ENCODE peak calls at places on chromosomes 4 and X, in five cellular contexts. Y is GM23338, I is mammary epithelial cell, J is hepatocyte, R is PC-3. X is an unnamed sample.
A peak's percentile ranks its signal among the peaks of the same experiment; 100 is the strongest.

GRCh38 chr4:8281519-8282133 is 12.1 kb downstream of the HTRA3 start:
- DNase-seq in J (no peak), R (no peak), I (no peak), Y (no peak), X (no peak)

GRCh38 chr4:53532521-53532920 is 58.8 kb downstream of the LNX1 start:
- DNase-seq in I (no peak), Y (no peak), J (no peak), R (no peak), X (no peak)

GRCh38 chr4:15935504-15936392 is 2.8 kb downstream of the FGFBP1 start:
- DNase-seq in J (no peak), R (no peak), I (no peak), Y (no peak), X (no peak)

GRCh38 chr4:131584587-131584986 is 1564.5 kb upstream of the PCDH10 start:
- DNase-seq in Y (no peak), R (no peak), I (peak; percentile 98), J (no peak), X (no peak)

GRCh38 chr4:73735231-73735630 is 5.1 kb upstream of the CXCL8 start:
- DNase-seq in I (peak; percentile 35), R (peak; percentile 86), J (no peak), Y (no peak), X (peak; percentile 90)

GRCh38 chr4:142818009-142818408 is 28.1 kb downstream of the INPP4B start:
- DNase-seq in Y (no peak), I (no peak), J (no peak), R (peak; percentile 29), X (no peak)

GRCh38 chr4:69104719-69105275 is 8.5 kb downstream of the UGT2B7 start:
- DNase-seq in I (no peak), Y (no peak), R (no peak), J (no peak), X (no peak)

GRCh38 chr4:160319221-160319867 is 1216.5 kb downstream of the RAPGEF2 start:
- DNase-seq in I (peak; percentile 96), Y (no peak), J (peak; percentile 30), R (peak; percentile 71), X (no peak)

GRCh38 chrX:139932077-139932900 is 564 bp downstream of the ATP11C start:
- DNase-seq in I (peak; percentile 35), R (peak; percentile 31), J (peak; percentile 62), Y (peak; percentile 56), X (peak; percentile 22)

GRCh38 chr4:152072886-152073285 is 312.1 kb upstream of the GATB start:
- DNase-seq in R (no peak), J (no peak), I (no peak), Y (no peak), X (no peak)

GRCh38 chr4:182776376-182777058 is 140.7 kb downstream of the DCTD start:
- DNase-seq in Y (no peak), J (no peak), R (no peak), I (no peak), X (no peak)

GRCh38 chr4:73224886-73225285 is 33.7 kb downstream of the ANKRD17 start:
- DNase-seq in J (no peak), Y (peak; percentile 55), I (no peak), R (no peak), X (no peak)

GRCh38 chr4:128855656-128856055 is 46.2 kb downstream of the JADE1 start:
- DNase-seq in Y (no peak), J (no peak), I (no peak), R (no peak), X (no peak)

GRCh38 chr4:153257151-153257620 is 52.9 kb downstream of the TRIM2 start:
- DNase-seq in R (no peak), Y (peak; percentile 74), J (peak; percentile 70), I (no peak), X (peak; percentile 48)

GRCh38 chrX:101357166-101357795 is 8.7 kb upstream of the TIMM8A start:
- DNase-seq in J (no peak), I (no peak), Y (peak; percentile 49), R (peak; percentile 29), X (no peak)
- H3K4me2 ChIP-seq in J (no peak overlapping the region), I (no peak overlapping the region), Y (no peak overlapping the region), R (no peak overlapping the region), X (no peak overlapping the region)

DNA sequence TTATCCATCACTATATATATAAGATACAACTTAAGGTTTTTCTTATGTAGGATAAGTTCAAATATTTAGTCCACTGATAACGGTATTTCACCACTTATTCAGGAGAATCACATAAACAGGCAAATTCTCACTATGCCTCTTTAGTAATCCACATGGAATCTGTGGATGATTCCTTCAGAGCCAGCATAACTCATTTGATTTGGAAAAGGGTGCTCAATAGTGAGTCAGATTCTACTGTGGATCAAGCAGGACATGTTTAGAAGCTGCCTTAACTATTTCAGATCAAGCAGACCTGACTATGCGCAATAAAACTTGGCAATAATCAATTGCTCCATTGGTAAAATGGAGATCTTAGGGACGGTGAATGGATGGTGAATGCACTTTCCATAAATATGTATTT is 184.1 kb downstream of the CBR4 start:
- DNase-seq in Y (no peak), I (no peak), R (no peak), J (no peak), X (no peak)
- H3K4me2 ChIP-seq in Y (no peak overlapping the region), I (no peak overlapping the region), R (no peak overlapping the region), J (no peak overlapping the region), X (no peak overlapping the region)

DNA sequence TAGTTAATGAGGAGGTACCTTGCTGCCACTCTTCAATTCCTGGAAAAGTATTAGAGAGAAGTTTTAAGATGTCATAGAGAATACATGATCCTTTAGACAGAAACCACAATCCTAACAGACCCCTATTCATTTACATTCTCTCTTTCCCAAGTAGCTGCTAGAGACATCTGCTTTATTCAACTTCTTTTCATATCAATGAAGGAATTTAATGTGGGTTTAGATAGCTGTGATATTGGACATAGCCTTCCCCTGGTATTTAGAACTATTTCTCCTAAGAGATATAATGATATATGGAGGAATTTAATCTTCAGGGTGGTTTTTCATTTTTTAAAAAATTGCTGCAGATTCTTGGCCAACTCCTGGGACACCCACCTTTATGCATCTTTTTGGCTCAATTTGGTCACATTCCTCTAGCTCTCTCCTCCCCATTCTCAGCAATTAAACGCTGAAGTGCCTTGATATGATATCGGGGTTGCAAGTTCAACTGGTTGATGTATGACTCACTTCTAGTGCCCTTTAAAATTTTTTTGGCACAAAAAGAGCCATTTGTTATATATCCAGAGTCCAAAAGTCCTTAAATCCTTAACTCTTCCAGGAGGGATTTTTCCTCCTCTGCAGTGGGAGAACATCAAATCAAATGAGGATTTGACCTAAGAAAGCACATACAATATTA is 57.6 kb downstream of the DOCK11 start:
- DNase-seq in I (no peak), J (no peak), Y (no peak), R (no peak), X (no peak)
- H3K4me2 ChIP-seq in I (no peak overlapping the region), J (no peak overlapping the region), Y (no peak overlapping the region), R (no peak overlapping the region), X (no peak overlapping the region)

GRCh38 chr4:77104405-77105292 is 28.9 kb upstream of the CCNI start:
- DNase-seq in J (peak; percentile 67), R (peak; percentile 70), Y (no peak), I (peak; percentile 73), X (no peak)
- H3K4me2 ChIP-seq in J (peak overlapping the region; percentile 4), R (no peak overlapping the region), Y (no peak overlapping the region), I (peak overlapping the region; percentile 54), X (no peak overlapping the region)

GRCh38 chr4:675036-675804 is 878 bp downstream of the MYL5 start:
- DNase-seq in Y (no peak), J (no peak), R (no peak), I (no peak), X (no peak)

GRCh38 chr4:676871-677235 is 2.5 kb downstream of the MYL5 start:
- DNase-seq in Y (no peak), J (no peak), I (no peak), R (no peak), X (no peak)

GRCh38 chr4:674172-675035 is at the start of the genes ATP5ME and MYL5:
- DNase-seq in J (peak; percentile 97), R (peak; percentile 93), I (peak; percentile 95), Y (peak; percentile 96), X (peak; percentile 99)

GRCh38 chr4:677431-678293 is 3.3 kb downstream of the MYL5 start:
- DNase-seq in Y (no peak), R (peak; percentile 63), J (no peak), I (peak; percentile 79), X (no peak)

GRCh38 chr4:675980-676870 is 1.9 kb downstream of the MYL5 start:
- DNase-seq in I (no peak), Y (no peak), J (no peak), R (no peak), X (no peak)
- H3K4me2 ChIP-seq in I (no peak overlapping the region), Y (no peak overlapping the region), J (peak overlapping the region; percentile 100), R (no peak overlapping the region), X (no peak overlapping the region)

X was measured in endothelial cell of umbilical vein.